ENCODE peak calls at places on chromosome 20, in six cellular contexts. One of them, this sample, is unnamed.

GRCh38 chr20:58349586-58349985 is 39.4 kb upstream of the VAPB start:
- DNase-seq in CD8-positive, alpha-beta T cell: no peak
- DNase-seq in HFF-Myc: peak
- DNase-seq in pancreas: no peak
- DNase-seq in GM23338: no peak
- DNase-seq in CD8-positive, alpha-beta memory T cell: no peak
- DNase-seq in this sample: no peak

GRCh38 chr20:58893355-58894151 is 41.0 kb downstream of the GNAS start:
- DNase-seq in CD8-positive, alpha-beta T cell: no peak
- DNase-seq in GM23338: no peak
- DNase-seq in CD8-positive, alpha-beta memory T cell: peak
- DNase-seq in pancreas: no peak
- DNase-seq in HFF-Myc: no peak
- DNase-seq in this sample: no peak

GRCh38 chr20:57509665-57510237 is 15.2 kb downstream of the CTCFL start:
- DNase-seq in HFF-Myc: no peak
- DNase-seq in CD8-positive, alpha-beta memory T cell: no peak
- DNase-seq in pancreas: no peak
- DNase-seq in CD8-positive, alpha-beta T cell: no peak
- DNase-seq in GM23338: peak
- DNase-seq in this sample: no peak

GRCh38 chr20:32823078-32823477 is 3.3 kb downstream of the MAPRE1 start:
- DNase-seq in HFF-Myc: peak
- DNase-seq in CD8-positive, alpha-beta memory T cell: no peak
- DNase-seq in pancreas: no peak
- DNase-seq in GM23338: no peak
- DNase-seq in CD8-positive, alpha-beta T cell: peak
- DNase-seq in this sample: peak

GRCh38 chr20:38674178-38675133 is 49.8 kb upstream of the SLC32A1 start:
- DNase-seq in CD8-positive, alpha-beta memory T cell: peak
- DNase-seq in pancreas: peak
- DNase-seq in GM23338: peak
- DNase-seq in HFF-Myc: no peak
- DNase-seq in CD8-positive, alpha-beta T cell: peak
- DNase-seq in this sample: no peak

GRCh38 chr20:48017992-48018391 is 232.7 kb upstream of the SULF2 start:
- DNase-seq in HFF-Myc: no peak
- DNase-seq in CD8-positive, alpha-beta memory T cell: no peak
- DNase-seq in GM23338: no peak
- DNase-seq in pancreas: no peak
- DNase-seq in CD8-positive, alpha-beta T cell: no peak
- DNase-seq in this sample: no peak

GRCh38 chr20:49446808-49447207 is 35.7 kb downstream of the KCNB1 start:
- DNase-seq in CD8-positive, alpha-beta T cell: no peak
- DNase-seq in GM23338: peak
- DNase-seq in HFF-Myc: no peak
- DNase-seq in CD8-positive, alpha-beta memory T cell: no peak
- DNase-seq in pancreas: peak
- DNase-seq in this sample: no peak

GRCh38 chr20:62762801-62763368 is 33.4 kb upstream of the MRGBP start:
- DNase-seq in pancreas: no peak
- DNase-seq in CD8-positive, alpha-beta memory T cell: no peak
- DNase-seq in HFF-Myc: no peak
- DNase-seq in GM23338: no peak
- DNase-seq in CD8-positive, alpha-beta T cell: no peak
- DNase-seq in this sample: no peak

GRCh38 chr20:36861875-36862801 is 13.8 kb upstream of the TLDC2 start:
- DNase-seq in pancreas: peak
- DNase-seq in HFF-Myc: peak
- DNase-seq in CD8-positive, alpha-beta memory T cell: no peak
- DNase-seq in CD8-positive, alpha-beta T cell: no peak
- DNase-seq in GM23338: peak
- DNase-seq in this sample: peak

GRCh38 chr20:50788045-50788867 is 6.6 kb upstream of the BCAS4 start:
- DNase-seq in CD8-positive, alpha-beta memory T cell: no peak
- DNase-seq in pancreas: peak
- DNase-seq in CD8-positive, alpha-beta T cell: no peak
- DNase-seq in GM23338: no peak
- DNase-seq in HFF-Myc: peak
- DNase-seq in this sample: peak

GRCh38 chr20:50789968-50790650 is 4.8 kb upstream of the BCAS4 start:
- DNase-seq in GM23338: no peak
- DNase-seq in CD8-positive, alpha-beta T cell: no peak
- DNase-seq in CD8-positive, alpha-beta memory T cell: no peak
- DNase-seq in HFF-Myc: no peak
- DNase-seq in pancreas: peak
- DNase-seq in this sample: no peak

GRCh38 chr20:50788868-50789125 is 6.1 kb upstream of the BCAS4 start:
- DNase-seq in CD8-positive, alpha-beta T cell: no peak
- DNase-seq in CD8-positive, alpha-beta memory T cell: no peak
- DNase-seq in GM23338: no peak
- DNase-seq in HFF-Myc: no peak
- DNase-seq in pancreas: no peak
- DNase-seq in this sample: no peak

GRCh38 chr20:50792708-50793574 is 1.9 kb upstream of the BCAS4 start:
- DNase-seq in pancreas: no peak
- DNase-seq in CD8-positive, alpha-beta memory T cell: no peak
- DNase-seq in HFF-Myc: no peak
- DNase-seq in GM23338: no peak
- DNase-seq in CD8-positive, alpha-beta T cell: no peak
- DNase-seq in this sample: no peak

GRCh38 chr20:50790651-50791277 is 4.1 kb upstream of the BCAS4 start:
- DNase-seq in GM23338: peak
- DNase-seq in CD8-positive, alpha-beta T cell: peak
- DNase-seq in HFF-Myc: peak
- DNase-seq in CD8-positive, alpha-beta memory T cell: peak
- DNase-seq in pancreas: peak
- DNase-seq in this sample: peak
- H3K4me3 ChIP-seq in GM23338: no peak
- H3K4me3 ChIP-seq in CD8-positive, alpha-beta T cell: no peak
- H3K4me3 ChIP-seq in HFF-Myc: no peak
- H3K4me3 ChIP-seq in CD8-positive, alpha-beta memory T cell: peak
- H3K4me3 ChIP-seq in pancreas: no peak
- H3K4me3 ChIP-seq in this sample: no peak

GRCh38 chr20:24948939-24949679 is at the start of gene CST7:
- DNase-seq in pancreas: no peak
- DNase-seq in GM23338: no peak
- DNase-seq in HFF-Myc: no peak
- DNase-seq in CD8-positive, alpha-beta memory T cell: peak
- DNase-seq in CD8-positive, alpha-beta T cell: peak
- DNase-seq in this sample: no peak
- H3K4me3 ChIP-seq in pancreas: no peak
- H3K4me3 ChIP-seq in GM23338: no peak
- H3K4me3 ChIP-seq in HFF-Myc: no peak
- H3K4me3 ChIP-seq in CD8-positive, alpha-beta memory T cell: peak
- H3K4me3 ChIP-seq in CD8-positive, alpha-beta T cell: peak
- H3K4me3 ChIP-seq in this sample: no peak

GRCh38 chr20:30815577-30816181 is 441.8 kb upstream of the DEFB115 start:
- DNase-seq in pancreas: no peak
- DNase-seq in GM23338: peak
- DNase-seq in HFF-Myc: no peak
- DNase-seq in CD8-positive, alpha-beta memory T cell: no peak
- DNase-seq in CD8-positive, alpha-beta T cell: no peak
- DNase-seq in this sample: no peak

GRCh38 chr20:30811896-30812671 is 445.4 kb upstream of the DEFB115 start:
- DNase-seq in GM23338: peak
- DNase-seq in CD8-positive, alpha-beta memory T cell: no peak
- DNase-seq in pancreas: no peak
- DNase-seq in HFF-Myc: no peak
- DNase-seq in CD8-positive, alpha-beta T cell: no peak
- DNase-seq in this sample: no peak

GRCh38 chr20:30812739-30813411 is 444.6 kb upstream of the DEFB115 start:
- DNase-seq in CD8-positive, alpha-beta T cell: no peak
- DNase-seq in HFF-Myc: no peak
- DNase-seq in CD8-positive, alpha-beta memory T cell: no peak
- DNase-seq in GM23338: no peak
- DNase-seq in pancreas: no peak
- DNase-seq in this sample: no peak

GRCh38 chr20:30816182-30816645 is 441.2 kb upstream of the DEFB115 start:
- DNase-seq in CD8-positive, alpha-beta memory T cell: peak
- DNase-seq in GM23338: peak
- DNase-seq in CD8-positive, alpha-beta T cell: no peak
- DNase-seq in HFF-Myc: no peak
- DNase-seq in pancreas: no peak
- DNase-seq in this sample: no peak
- H3K4me3 ChIP-seq in CD8-positive, alpha-beta memory T cell: no peak
- H3K4me3 ChIP-seq in GM23338: peak
- H3K4me3 ChIP-seq in CD8-positive, alpha-beta T cell: no peak
- H3K4me3 ChIP-seq in HFF-Myc: peak
- H3K4me3 ChIP-seq in pancreas: no peak
- H3K4me3 ChIP-seq in this sample: no peak

DNA sequence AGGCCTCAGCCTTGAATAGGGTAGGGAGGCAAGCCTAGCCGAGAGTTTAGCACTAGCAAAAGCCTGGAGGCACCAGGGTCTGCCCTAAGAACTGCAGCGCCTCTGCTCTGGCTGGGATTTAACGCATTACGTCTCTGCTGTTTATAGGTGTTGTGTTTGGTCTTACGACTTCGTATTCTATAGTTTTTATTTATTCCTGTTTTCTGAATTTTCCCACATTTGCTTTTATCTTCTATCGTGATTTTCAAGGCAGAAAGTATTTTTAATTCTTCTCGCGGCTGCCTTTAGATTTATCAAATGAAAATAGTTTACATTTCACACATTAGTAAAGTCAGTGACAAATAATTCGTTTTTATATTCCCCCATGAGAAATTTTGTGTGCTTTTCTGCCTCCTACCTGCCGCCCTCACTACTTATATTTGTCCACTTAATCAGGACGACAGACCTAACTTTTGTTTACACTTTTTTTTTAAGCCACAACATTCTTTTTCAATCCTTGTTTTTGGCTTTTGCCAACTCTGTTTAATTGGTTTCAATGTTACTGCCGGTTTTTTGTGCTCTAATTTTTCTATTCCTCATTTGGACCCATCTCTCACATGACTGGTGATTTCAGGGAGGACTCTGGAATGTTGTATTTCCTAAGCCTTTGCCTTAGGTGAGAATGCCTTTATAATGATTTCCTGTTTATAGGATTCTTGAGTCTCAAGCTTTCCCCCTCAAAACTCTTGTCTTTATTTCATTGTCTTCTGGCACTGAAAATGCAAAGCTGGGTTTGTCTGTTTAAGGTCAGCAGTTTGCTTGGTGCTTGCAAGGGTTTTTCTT is 1.3 kb upstream of the LZTS3 start:
- DNase-seq in GM23338: peak
- DNase-seq in CD8-positive, alpha-beta T cell: no peak
- DNase-seq in pancreas: no peak
- DNase-seq in HFF-Myc: no peak
- DNase-seq in CD8-positive, alpha-beta memory T cell: no peak
- DNase-seq in this sample: no peak
- H3K4me3 ChIP-seq in GM23338: peak
- H3K4me3 ChIP-seq in CD8-positive, alpha-beta T cell: peak
- H3K4me3 ChIP-seq in pancreas: peak
- H3K4me3 ChIP-seq in HFF-Myc: peak
- H3K4me3 ChIP-seq in CD8-positive, alpha-beta memory T cell: peak
- H3K4me3 ChIP-seq in this sample: peak

GRCh38 chr20:23086931-23087411 is 847 bp upstream of the CD93 start:
- DNase-seq in CD8-positive, alpha-beta T cell: no peak
- DNase-seq in GM23338: no peak
- DNase-seq in CD8-positive, alpha-beta memory T cell: no peak
- DNase-seq in HFF-Myc: no peak
- DNase-seq in pancreas: no peak
- DNase-seq in this sample: no peak
- H3K4me3 ChIP-seq in CD8-positive, alpha-beta T cell: no peak
- H3K4me3 ChIP-seq in GM23338: no peak
- H3K4me3 ChIP-seq in CD8-positive, alpha-beta memory T cell: no peak
- H3K4me3 ChIP-seq in HFF-Myc: no peak
- H3K4me3 ChIP-seq in pancreas: no peak
- H3K4me3 ChIP-seq in this sample: no peak

DNA sequence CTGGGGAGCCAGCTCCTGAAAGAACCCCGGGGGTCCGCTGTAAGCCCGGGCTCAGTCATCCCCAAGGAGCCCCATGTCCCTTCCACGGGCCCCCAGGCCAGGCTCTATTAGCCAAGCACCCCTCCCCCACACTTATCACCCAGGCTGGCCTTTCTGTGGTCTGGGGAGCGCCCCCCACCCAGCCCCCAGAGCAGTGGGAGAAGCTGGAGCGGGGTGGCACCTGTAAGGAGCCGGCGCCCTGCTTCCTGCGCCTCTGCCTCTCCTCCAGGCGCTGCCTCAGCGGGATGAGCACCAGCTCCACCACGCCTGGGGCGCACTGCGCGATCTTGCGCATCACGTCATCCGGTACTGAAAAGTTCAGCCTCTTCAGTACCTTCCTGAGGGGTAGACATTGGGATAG is 2.3 kb downstream of the SPEF1 start:
- DNase-seq in CD8-positive, alpha-beta T cell: no peak
- DNase-seq in GM23338: peak
- DNase-seq in CD8-positive, alpha-beta memory T cell: no peak
- DNase-seq in HFF-Myc: no peak
- DNase-seq in pancreas: no peak
- DNase-seq in this sample: no peak
- H3K4me3 ChIP-seq in CD8-positive, alpha-beta T cell: no peak
- H3K4me3 ChIP-seq in GM23338: peak
- H3K4me3 ChIP-seq in CD8-positive, alpha-beta memory T cell: no peak
- H3K4me3 ChIP-seq in HFF-Myc: no peak
- H3K4me3 ChIP-seq in pancreas: no peak
- H3K4me3 ChIP-seq in this sample: no peak

DNA sequence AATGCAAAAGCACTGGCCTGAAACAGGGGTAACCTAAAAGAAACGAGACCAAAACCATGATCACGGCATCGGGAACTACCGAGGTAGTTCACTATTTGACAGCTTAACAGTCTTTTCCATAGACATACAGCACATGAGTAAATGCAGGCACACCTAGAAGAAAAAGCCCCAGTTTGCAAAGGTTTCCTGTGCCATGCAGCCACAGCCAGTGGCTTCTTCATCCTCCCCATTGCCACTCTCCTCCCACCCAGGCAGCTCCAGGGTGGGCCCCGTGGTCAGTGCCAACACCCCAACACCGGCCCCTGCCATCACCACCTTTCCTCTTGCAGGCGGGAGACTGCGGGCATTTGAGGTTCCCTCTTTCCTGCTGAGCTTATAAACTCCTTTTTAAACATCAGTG is 115.4 kb downstream of the SLC23A2 start:
- DNase-seq in GM23338: no peak
- DNase-seq in pancreas: no peak
- DNase-seq in CD8-positive, alpha-beta memory T cell: no peak
- DNase-seq in HFF-Myc: no peak
- DNase-seq in CD8-positive, alpha-beta T cell: no peak
- DNase-seq in this sample: no peak
- H3K4me3 ChIP-seq in GM23338: no peak
- H3K4me3 ChIP-seq in pancreas: no peak
- H3K4me3 ChIP-seq in CD8-positive, alpha-beta memory T cell: no peak
- H3K4me3 ChIP-seq in HFF-Myc: no peak
- H3K4me3 ChIP-seq in CD8-positive, alpha-beta T cell: no peak
- H3K4me3 ChIP-seq in this sample: no peak